ENCODE peak calls at places on chromosomes 1 and 21, in six cellular contexts. Z is heart left ventricle, Y is body of pancreas, E is breast epithelium, L is NB4, W is gastrocnemius medialis. K is an unnamed sample.

GRCh38 chr1:206951318-206952105 is 5.2 kb upstream of the PIGR start:
- DNase-seq in Z (no peak), Y (peak), E (no peak), L (no peak), W (no peak), K (no peak)

GRCh38 chr1:182340233-182341058 is 51.1 kb downstream of the GLUL start:
- DNase-seq in Z (no peak), Y (peak), E (peak), L (peak), W (peak), K (no peak)

GRCh38 chr1:29960156-29960755 is 723.9 kb downstream of the PTPRU start:
- DNase-seq in Z (no peak), Y (no peak), E (no peak), L (no peak), W (no peak), K (peak)

GRCh38 chr1:4838231-4838630 is 183.8 kb downstream of the AJAP1 start:
- DNase-seq in Z (no peak), Y (no peak), E (no peak), L (no peak), W (no peak), K (no peak)

GRCh38 chr1:40825430-40825778 is 36.8 kb downstream of the CITED4 start:
- DNase-seq in Z (no peak), Y (no peak), E (no peak), L (peak), W (no peak), K (no peak)

GRCh38 chr1:42816600-42817439 is at the start of the genes ERMAP and SVBP:
- DNase-seq in Z (peak), Y (peak), E (peak), L (peak), W (peak), K (peak)

GRCh38 chr1:233868461-233868860 is 36.0 kb upstream of the SLC35F3 start:
- DNase-seq in Z (no peak), Y (no peak), E (no peak), L (peak), W (no peak), K (no peak)

GRCh38 chr1:75615664-75616435 is 4.9 kb upstream of the SLC44A5 start:
- DNase-seq in Z (peak), Y (peak), E (no peak), L (no peak), W (no peak), K (no peak)

GRCh38 chr1:178126790-178127189 is 32.9 kb downstream of the RASAL2 start:
- DNase-seq in Z (no peak), Y (no peak), E (no peak), L (peak), W (no peak), K (peak)

GRCh38 chr1:88730995-88731394 is 46.9 kb downstream of the PKN2 start:
- DNase-seq in Z (no peak), Y (no peak), E (no peak), L (no peak), W (no peak), K (no peak)

GRCh38 chr1:182703539-182703938 is 19.2 kb upstream of the RGS8 start:
- DNase-seq in Z (no peak), Y (no peak), E (no peak), L (no peak), W (no peak), K (no peak)

GRCh38 chr1:87226341-87226760 is 102.3 kb upstream of the LMO4 start:
- DNase-seq in Z (peak), Y (peak), E (peak), L (no peak), W (peak), K (peak)

GRCh38 chr1:193537266-193538003 is 351.0 kb upstream of the B3GALT2 start:
- DNase-seq in Z (no peak), Y (no peak), E (no peak), L (peak), W (no peak), K (no peak)

GRCh38 chr1:181139631-181140051 is 51.1 kb downstream of the IER5 start:
- DNase-seq in Z (no peak), Y (no peak), E (no peak), L (no peak), W (peak), K (no peak)

GRCh38 chr1:66752000-66752592 is at the start of gene DYNLT5:
- DNase-seq in Z (peak), Y (peak), E (no peak), L (peak), W (peak), K (peak)

GRCh38 chr1:19700046-19700777 is 35.5 kb downstream of the HTR6 start:
- DNase-seq in Z (no peak), Y (no peak), E (no peak), L (no peak), W (no peak), K (no peak)

DNA sequence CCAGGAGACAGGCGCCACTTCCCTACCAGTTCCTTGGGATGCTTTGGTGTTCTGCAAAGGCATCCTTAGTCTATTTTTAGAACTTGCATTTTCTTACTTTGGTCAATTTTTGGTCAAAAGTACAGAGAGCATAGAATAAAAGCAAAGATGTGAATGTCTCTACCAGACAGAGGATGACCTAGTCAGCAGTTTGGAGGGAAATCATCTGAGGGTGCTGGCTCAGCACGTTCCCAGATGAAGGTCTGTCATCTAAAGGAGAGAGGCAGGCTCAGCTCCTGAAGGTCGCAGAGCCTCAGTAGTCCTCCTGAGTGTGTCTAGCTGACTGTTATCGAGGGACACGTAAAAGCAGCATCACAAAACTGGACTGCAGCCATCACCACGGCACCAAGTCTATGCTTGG is 15.3 kb downstream of the CHRNB2 start:
- DNase-seq in Z (no peak), Y (no peak), E (no peak), L (no peak), W (no peak), K (no peak)
- TF ChIP-seq POLR2A in Z (no peak), Y (no peak), E (no peak), L (no peak), W (no peak), K (no peak)

GRCh38 chr1:24925082-24925779 is 4.8 kb downstream of the RUNX3 start:
- DNase-seq in Z (no peak), Y (no peak), E (no peak), L (no peak), W (no peak), K (no peak)

GRCh38 chr1:24927886-24928630 is 2.0 kb downstream of the RUNX3 start:
- DNase-seq in Z (no peak), Y (no peak), E (no peak), L (peak), W (no peak), K (no peak)

GRCh38 chr1:24925963-24926362 is 4.1 kb downstream of the RUNX3 start:
- DNase-seq in Z (no peak), Y (no peak), E (no peak), L (no peak), W (no peak), K (no peak)

GRCh38 chr1:24927473-24927872 is 2.6 kb downstream of the RUNX3 start:
- DNase-seq in Z (no peak), Y (no peak), E (no peak), L (no peak), W (no peak), K (no peak)

GRCh38 chr1:24926596-24927249 is 3.4 kb downstream of the RUNX3 start:
- DNase-seq in Z (no peak), Y (no peak), E (no peak), L (peak), W (no peak), K (no peak)
- TF ChIP-seq POLR2A in Z (no peak), Y (no peak), E (no peak), L (no peak), W (no peak), K (no peak)

GRCh38 chr1:55716151-55716550 is 501.0 kb upstream of the USP24 start:
- DNase-seq in Z (no peak), Y (no peak), E (no peak), L (no peak), W (no peak), K (no peak)

GRCh38 chr1:55716610-55717009 is 501.4 kb upstream of the USP24 start:
- DNase-seq in Z (no peak), Y (no peak), E (no peak), L (no peak), W (no peak), K (no peak)

GRCh38 chr1:55720243-55720642 is 505.1 kb upstream of the USP24 start:
- DNase-seq in Z (peak), Y (no peak), E (no peak), L (no peak), W (peak), K (no peak)

GRCh38 chr1:55717111-55717510 is 501.9 kb upstream of the USP24 start:
- DNase-seq in Z (no peak), Y (no peak), E (no peak), L (no peak), W (no peak), K (no peak)

DNA sequence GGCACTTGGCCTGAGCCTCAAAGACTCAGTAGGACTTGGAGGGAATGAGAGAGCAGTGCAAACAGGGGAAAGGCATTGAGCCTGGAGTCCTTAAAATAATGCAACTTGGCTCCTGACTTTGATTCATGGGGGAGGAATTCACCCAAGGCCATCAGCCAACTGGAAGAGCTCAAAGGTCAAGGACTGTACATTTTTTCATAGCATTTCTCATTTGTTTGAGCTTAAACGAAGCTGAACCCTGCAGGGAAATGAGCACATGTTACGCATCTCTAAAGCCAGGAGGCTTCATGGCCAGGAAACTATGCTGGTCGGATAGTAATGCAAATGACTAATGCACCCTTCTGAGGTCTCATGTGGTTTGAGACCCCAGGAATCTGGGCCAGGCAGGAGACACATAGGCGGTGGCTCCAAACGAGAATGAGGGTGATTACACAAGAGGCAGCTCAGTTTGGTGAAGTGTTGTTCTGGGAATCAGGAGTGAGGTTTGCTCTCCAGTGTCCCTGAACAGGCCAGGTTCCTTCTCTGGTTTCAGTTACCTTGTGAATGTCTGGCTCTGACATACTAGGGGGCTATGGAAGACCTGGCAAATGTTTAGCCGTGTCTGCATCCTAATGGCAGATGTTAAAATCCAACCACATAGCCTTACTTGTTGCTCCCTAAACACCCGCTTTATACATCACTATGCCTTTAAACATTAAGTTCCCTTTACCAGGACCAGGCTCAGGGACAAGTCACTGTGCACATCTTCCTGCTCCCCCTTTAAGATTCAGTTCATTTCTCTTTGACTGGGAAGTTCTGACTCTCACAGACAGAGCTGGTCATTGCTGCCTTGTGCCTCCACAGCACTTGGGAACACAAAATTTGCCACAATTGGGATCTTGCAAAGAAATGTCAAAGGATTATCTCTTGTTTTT is 503.9 kb upstream of the USP24 start:
- DNase-seq in Z (no peak), Y (peak), E (no peak), L (no peak), W (peak), K (peak)
- TF ChIP-seq POLR2A in Z (no peak), Y (no peak), E (no peak), L (no peak), W (no peak), K (no peak)

DNA sequence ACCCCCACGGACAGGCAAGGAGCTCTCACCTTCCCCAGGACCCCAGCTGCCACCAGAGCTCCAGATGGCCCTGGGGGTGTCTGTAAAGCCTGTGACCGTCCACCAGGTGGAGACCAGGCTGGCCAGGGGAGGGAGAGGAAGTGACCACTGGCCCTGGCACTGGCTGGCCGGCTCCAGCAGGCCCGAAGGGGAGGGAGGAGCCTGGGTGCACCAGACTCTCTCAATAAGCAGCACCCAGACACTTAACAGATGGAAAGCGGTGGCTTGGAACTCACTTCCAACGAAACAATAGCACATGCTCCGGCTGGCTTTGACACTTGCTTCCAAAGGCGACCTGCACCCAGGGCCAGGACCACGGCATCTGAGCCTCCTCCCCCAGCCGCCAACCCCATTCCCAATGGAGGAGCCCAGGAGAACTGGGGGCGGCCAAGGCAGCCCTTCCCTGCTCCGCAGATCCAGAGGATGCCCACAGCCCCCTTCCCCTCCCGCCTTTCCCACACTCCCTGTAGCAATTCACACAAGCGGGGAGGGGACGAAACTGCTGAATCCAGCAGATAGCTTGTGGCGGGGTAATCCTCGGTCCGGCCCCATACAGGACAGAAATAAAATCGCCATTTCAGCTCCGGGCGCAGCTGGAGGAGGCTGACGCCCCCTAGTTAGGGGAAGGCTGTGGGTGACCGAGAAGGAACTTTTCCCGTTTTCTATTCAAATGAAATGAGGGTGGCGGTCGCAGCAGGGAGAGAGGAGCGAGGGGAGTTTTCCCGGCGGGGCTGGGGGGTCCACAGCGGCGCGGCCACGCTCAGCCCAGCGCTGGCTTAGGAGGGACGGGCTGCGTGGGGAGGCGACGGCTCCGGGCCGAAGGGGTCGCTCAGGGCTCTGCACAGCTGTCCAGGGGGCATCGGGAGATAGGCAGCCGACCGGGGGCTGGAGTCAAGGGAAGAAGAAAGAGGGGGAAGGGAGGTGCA is 612 bp upstream of the PDE9A start:
- DNase-seq in Z (peak), Y (peak), E (no peak), L (no peak), W (peak), K (no peak)
- TF ChIP-seq POLR2A in Z (no peak), Y (no peak), E (no peak), L (no peak), W (no peak), K (no peak)

GRCh38 chr1:33080885-33081553 is at the start of gene AZIN2:
- DNase-seq in Z (peak), Y (peak), E (peak), L (peak), W (peak), K (peak)
- TF ChIP-seq POLR2A in Z (peak), Y (peak), E (peak), L (peak), W (peak), K (no peak)

GRCh38 chr1:228149341-228150020 is at the start of gene GJC2:
- DNase-seq in Z (peak), Y (peak), E (peak), L (no peak), W (peak), K (peak)
- TF ChIP-seq POLR2A in Z (no peak), Y (no peak), E (no peak), L (no peak), W (no peak), K (no peak)

DNA sequence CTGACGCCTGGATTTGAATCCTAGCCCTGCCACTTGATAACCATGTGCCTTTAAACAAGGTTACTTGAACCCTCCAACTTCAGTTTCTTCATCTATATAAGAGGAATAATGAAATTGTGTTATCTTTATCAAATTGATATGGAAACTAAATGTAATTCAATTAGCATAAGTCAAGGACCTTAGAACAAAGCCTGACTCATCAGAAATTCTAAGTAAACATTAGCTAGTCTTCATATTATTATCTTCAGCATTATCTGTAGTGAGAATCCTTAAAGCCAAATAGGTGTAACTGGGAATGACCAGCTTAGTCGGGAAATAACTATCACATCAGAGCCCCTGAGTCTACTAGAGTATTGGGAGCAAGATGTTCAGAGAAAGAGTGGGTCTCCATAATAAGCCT is 6.6 kb downstream of the SELL start:
- DNase-seq in Z (no peak), Y (no peak), E (no peak), L (no peak), W (no peak), K (no peak)
- TF ChIP-seq POLR2A in Z (no peak), Y (no peak), E (no peak), L (no peak), W (no peak), K (no peak)